ENCODE peak calls at places on chromosomes 4 and X, in six cellular contexts. T, I, D, S, F and V are unnamed samples.

GRCh38 chrX:71935542-71935941 is 24.9 kb downstream of the NHSL2 start:
- DNase-seq in T (no peak), I (no peak), D (no peak), S (no peak), F (no peak), V (peak; percentile 85)

GRCh38 chr4:83686166-83686565 is 150.3 kb downstream of the GPAT3 start:
- DNase-seq in T (no peak), I (no peak), D (no peak), S (no peak), F (no peak), V (no peak)

GRCh38 chr4:158347596-158347995 is 137.3 kb downstream of the TMEM144 start:
- DNase-seq in T (no peak), I (no peak), D (no peak), S (no peak), F (no peak), V (no peak)

GRCh38 chr4:52989865-52990264 is 127.7 kb downstream of the RASL11B start:
- DNase-seq in T (no peak), I (no peak), D (no peak), S (no peak), F (no peak), V (no peak)

GRCh38 chr4:27149541-27150212 is 289.0 kb downstream of the STIM2 start:
- DNase-seq in T (no peak), I (no peak), D (no peak), S (no peak), F (no peak), V (no peak)

GRCh38 chr4:4415107-4415805 is 28.4 kb downstream of the NSG1 start:
- DNase-seq in T (no peak), I (no peak), D (no peak), S (no peak), F (no peak), V (no peak)

GRCh38 chr4:140426610-140427103 is 791 bp downstream of the CLGN start:
- DNase-seq in T (no peak), I (no peak), D (no peak), S (peak; percentile 3), F (peak; percentile 33), V (peak; percentile 6)

GRCh38 chr4:122588453-122589238 is 32.2 kb downstream of the IL21 start:
- DNase-seq in T (no peak), I (no peak), D (no peak), S (no peak), F (no peak), V (no peak)

GRCh38 chr4:12399781-12400180 is 971.1 kb upstream of the HS3ST1 start:
- DNase-seq in T (no peak), I (no peak), D (no peak), S (no peak), F (no peak), V (no peak)

GRCh38 chrX:1472975-1473374 is 20.3 kb upstream of the ASMTL start:
- DNase-seq in T (no peak), I (no peak), D (no peak), S (no peak), F (no peak), V (no peak)

GRCh38 chr4:48131736-48132135 is 2.3 kb downstream of the TXK start:
- DNase-seq in T (no peak), I (no peak), D (no peak), S (no peak), F (no peak), V (no peak)

GRCh38 chrX:45788941-45789348 is 588.3 kb upstream of the DIPK2B start:
- DNase-seq in T (no peak), I (no peak), D (no peak), S (no peak), F (no peak), V (no peak)

GRCh38 chr4:16079046-16079445 is 4.8 kb downstream of the PROM1 start:
- DNase-seq in T (peak; percentile 19), I (no peak), D (no peak), S (no peak), F (no peak), V (no peak)

GRCh38 chrX:137654481-137654880 is 88.6 kb downstream of the ZIC3 start:
- DNase-seq in T (no peak), I (no peak), D (no peak), S (no peak), F (no peak), V (no peak)

GRCh38 chr4:111630705-111631104 is 514.5 kb upstream of the FAM241A start:
- DNase-seq in T (no peak), I (peak; percentile 23), D (no peak), S (peak; percentile 7), F (no peak), V (no peak)

GRCh38 chr4:174316954-174317353 is 33.2 kb downstream of the CEP44 start:
- DNase-seq in T (no peak), I (no peak), D (no peak), S (no peak), F (no peak), V (no peak)

GRCh38 chr4:102693266-102693850 is 67.4 kb downstream of the MANBA start:
- DNase-seq in T (no peak), I (no peak), D (no peak), S (no peak), F (no peak), V (no peak)

GRCh38 chr4:102694791-102695190 is 66.0 kb downstream of the MANBA start:
- DNase-seq in T (no peak), I (no peak), D (no peak), S (no peak), F (no peak), V (no peak)

GRCh38 chr4:102692474-102692873 is 68.3 kb downstream of the MANBA start:
- DNase-seq in T (no peak), I (no peak), D (no peak), S (no peak), F (no peak), V (no peak)

GRCh38 chr4:102696763-102697162 is 64.0 kb downstream of the MANBA start:
- DNase-seq in T (no peak), I (no peak), D (no peak), S (no peak), F (no peak), V (no peak)
- TF ChIP-seq YY1 in T (no peak), I (no peak), D (no peak), S (no peak), F (no peak), V (no peak)

GRCh38 chr4:142778430-142778829 is 67.7 kb downstream of the INPP4B start:
- DNase-seq in T (no peak), I (no peak), D (no peak), S (no peak), F (no peak), V (no peak)
- TF ChIP-seq ZNF274 in T (no peak), I (no peak), D (no peak), S (no peak), F (no peak), V (no peak)

GRCh38 chr4:1113311-1114009 is at the start of gene RNF212:
- DNase-seq in T (no peak), I (no peak), D (peak; percentile 80), S (no peak), F (no peak), V (no peak)
- H3K27me3 ChIP-seq in T (peaks cover 2% of the 10 kb centered on the region), I (peaks cover 7% of the 10 kb centered on the region), D (peaks cover 11% of the 10 kb centered on the region), S (peaks cover 6% of the 10 kb centered on the region), F (peaks cover 39% of the 10 kb centered on the region), V (no peaks in the 10 kb centered on the region)

GRCh38 chr4:2251795-2252529 is 9.9 kb downstream of the MXD4 start:
- DNase-seq in T (no peak), I (no peak), D (peak; percentile 39), S (no peak), F (no peak), V (no peak)
- TF ChIP-seq YY1 in T (no peak), I (no peak), D (no peak), S (no peak), F (no peak), V (no peak)

DNA sequence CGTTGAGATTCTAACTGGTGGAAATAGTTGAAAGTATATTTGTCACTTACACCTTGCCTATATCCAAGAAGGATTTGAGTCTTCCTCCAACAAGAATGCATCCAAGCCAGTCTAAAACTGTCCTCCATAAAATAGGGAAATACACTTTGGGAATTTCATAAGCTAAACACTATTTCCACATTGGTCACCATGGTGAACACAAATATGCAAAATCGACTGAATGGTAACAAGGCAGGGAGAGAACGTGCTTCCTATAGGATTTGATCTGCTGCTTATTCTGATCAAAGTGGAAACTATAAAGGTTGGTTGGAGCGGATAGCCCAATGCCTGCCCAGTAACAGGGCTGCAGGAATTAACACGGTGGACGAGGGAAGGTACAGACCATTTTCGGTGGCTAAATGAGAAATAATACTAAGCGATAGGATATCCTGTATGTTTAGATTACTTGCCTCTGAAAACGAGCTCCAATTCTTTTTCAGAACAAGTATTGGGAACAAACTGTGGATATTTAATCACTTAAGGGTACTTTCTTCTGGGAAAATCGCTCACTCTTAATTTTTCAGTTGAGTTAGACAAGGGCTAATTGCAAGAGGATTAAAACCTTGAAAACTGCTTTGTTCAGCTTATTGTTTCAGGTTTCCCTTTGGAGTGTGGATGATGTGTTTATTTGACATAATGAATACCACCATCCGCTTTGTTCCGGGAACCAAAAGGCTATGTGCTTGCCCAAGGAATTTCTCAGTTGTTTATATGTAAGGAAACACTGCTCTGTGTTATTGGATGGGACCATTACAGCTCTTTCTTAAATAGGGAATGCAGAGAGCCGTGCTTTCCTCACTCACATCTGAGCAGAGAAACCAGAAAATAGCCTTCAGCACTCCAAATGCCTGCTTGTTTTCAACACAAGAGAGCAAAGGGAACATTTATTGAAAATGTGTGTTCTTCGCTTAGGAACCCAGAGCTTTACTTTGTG is 194.4 kb downstream of the CBR4 start:
- DNase-seq in T (no peak), I (no peak), D (no peak), S (no peak), F (no peak), V (no peak)
- TF ChIP-seq ZNF274 in T (no peak), I (no peak), D (no peak), S (no peak), F (no peak), V (no peak)

GRCh38 chr4:146183209-146183608 is 7.7 kb downstream of the LSM6 start:
- DNase-seq in T (no peak), I (no peak), D (no peak), S (no peak), F (no peak), V (no peak)

GRCh38 chr4:146186556-146186955 is 11.0 kb downstream of the LSM6 start:
- DNase-seq in T (no peak), I (no peak), D (no peak), S (no peak), F (no peak), V (no peak)

GRCh38 chr4:146179784-146180405 is 4.4 kb downstream of the LSM6 start:
- DNase-seq in T (no peak), I (no peak), D (no peak), S (no peak), F (no peak), V (no peak)

DNA sequence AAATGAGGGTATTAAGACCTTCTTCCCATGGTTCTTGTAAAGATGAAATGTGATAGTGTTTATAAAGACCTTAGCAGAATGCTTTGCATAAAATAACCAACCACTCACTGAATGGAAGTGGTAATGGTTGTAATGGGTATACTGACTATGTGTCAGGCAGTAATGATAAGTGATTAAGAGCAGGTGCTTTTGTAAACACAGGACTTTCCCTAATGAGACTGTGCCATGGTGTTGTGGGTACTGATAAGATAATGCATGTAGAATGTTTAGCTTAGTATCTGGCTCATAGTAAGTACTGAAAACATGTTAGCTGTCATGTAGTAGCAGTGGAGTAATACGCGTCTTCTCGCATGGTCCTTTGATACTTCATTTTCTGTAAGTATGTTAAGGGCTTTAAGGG is 6.9 kb downstream of the LSM6 start:
- DNase-seq in T (no peak), I (no peak), D (no peak), S (no peak), F (no peak), V (no peak)
- H3K27me3 ChIP-seq in T (no peaks in the 10 kb centered on the region), I (no peaks in the 10 kb centered on the region), D (no peaks in the 10 kb centered on the region), S (no peaks in the 10 kb centered on the region), F (no peaks in the 10 kb centered on the region), V (no peaks in the 10 kb centered on the region)

GRCh38 chr4:56505269-56506109 is at the start of gene ARL9:
- DNase-seq in T (no peak), I (no peak), D (peak; percentile 79), S (no peak), F (no peak), V (peak; percentile 28)
- TF ChIP-seq YY1 in T (no peak), I (no peak), D (no peak), S (no peak), F (no peak), V (no peak)